ENCODE peak calls at places on chromosomes 4 and X, in eight cellular contexts. One of them, this sample, is unnamed.

GRCh38 chrX:9610774-9611392 is 146.0 kb downstream of the TBL1X start:
- DNase-seq in testis: no peak
- DNase-seq in kidney: no peak
- DNase-seq in CD8-positive, alpha-beta memory T cell: no peak
- DNase-seq in tibial artery: no peak
- DNase-seq in heart right ventricle: no peak
- DNase-seq in ascending aorta: no peak
- DNase-seq in IMR-90: peak; percentile 40
- DNase-seq in this sample: peak; percentile 4

GRCh38 chr4:184897807-184898388 is 72.1 kb upstream of the ACSL1 start:
- DNase-seq in kidney: no peak
- DNase-seq in CD8-positive, alpha-beta memory T cell: no peak
- DNase-seq in ascending aorta: no peak
- DNase-seq in testis: no peak
- DNase-seq in IMR-90: no peak
- DNase-seq in tibial artery: no peak
- DNase-seq in heart right ventricle: no peak
- DNase-seq in this sample: no peak

GRCh38 chr4:7672601-7673000 is 237.9 kb upstream of the PSAPL1 start:
- DNase-seq in CD8-positive, alpha-beta memory T cell: no peak
- DNase-seq in kidney: no peak
- DNase-seq in ascending aorta: no peak
- DNase-seq in testis: no peak
- DNase-seq in heart right ventricle: no peak
- DNase-seq in tibial artery: no peak
- DNase-seq in IMR-90: no peak
- DNase-seq in this sample: no peak

GRCh38 chr4:38860788-38861424 is 4.3 kb upstream of the TLR6 start:
- DNase-seq in testis: peak; percentile 77
- DNase-seq in heart right ventricle: peak; percentile 20
- DNase-seq in CD8-positive, alpha-beta memory T cell: peak; percentile 33
- DNase-seq in kidney: no peak
- DNase-seq in ascending aorta: no peak
- DNase-seq in tibial artery: no peak
- DNase-seq in IMR-90: peak; percentile 26
- DNase-seq in this sample: peak; percentile 90

GRCh38 chr4:99886146-99886545 is 8.1 kb downstream of the LAMTOR3 start:
- DNase-seq in kidney: no peak
- DNase-seq in heart right ventricle: no peak
- DNase-seq in ascending aorta: no peak
- DNase-seq in tibial artery: no peak
- DNase-seq in testis: no peak
- DNase-seq in CD8-positive, alpha-beta memory T cell: no peak
- DNase-seq in IMR-90: peak; percentile 65
- DNase-seq in this sample: no peak

GRCh38 chrX:134847133-134847532 is 143.7 kb upstream of the SMIM10 start:
- DNase-seq in CD8-positive, alpha-beta memory T cell: no peak
- DNase-seq in tibial artery: no peak
- DNase-seq in ascending aorta: no peak
- DNase-seq in kidney: no peak
- DNase-seq in IMR-90: no peak
- DNase-seq in testis: no peak
- DNase-seq in heart right ventricle: no peak
- DNase-seq in this sample: no peak

GRCh38 chr4:7625073-7625472 is 190.3 kb upstream of the PSAPL1 start:
- DNase-seq in heart right ventricle: no peak
- DNase-seq in IMR-90: peak; percentile 49
- DNase-seq in CD8-positive, alpha-beta memory T cell: no peak
- DNase-seq in testis: no peak
- DNase-seq in kidney: peak; percentile 15
- DNase-seq in tibial artery: no peak
- DNase-seq in ascending aorta: no peak
- DNase-seq in this sample: no peak

GRCh38 chr4:73875401-73875800 is 6.2 kb downstream of the CXCL1 start:
- DNase-seq in kidney: no peak
- DNase-seq in CD8-positive, alpha-beta memory T cell: no peak
- DNase-seq in heart right ventricle: no peak
- DNase-seq in IMR-90: no peak
- DNase-seq in testis: no peak
- DNase-seq in ascending aorta: no peak
- DNase-seq in tibial artery: no peak
- DNase-seq in this sample: no peak

GRCh38 chr4:7813674-7814073 is 126.0 kb downstream of the AFAP1 start:
- DNase-seq in CD8-positive, alpha-beta memory T cell: no peak
- DNase-seq in IMR-90: peak; percentile 93
- DNase-seq in kidney: no peak
- DNase-seq in tibial artery: no peak
- DNase-seq in heart right ventricle: no peak
- DNase-seq in ascending aorta: no peak
- DNase-seq in testis: no peak
- DNase-seq in this sample: no peak

DNA sequence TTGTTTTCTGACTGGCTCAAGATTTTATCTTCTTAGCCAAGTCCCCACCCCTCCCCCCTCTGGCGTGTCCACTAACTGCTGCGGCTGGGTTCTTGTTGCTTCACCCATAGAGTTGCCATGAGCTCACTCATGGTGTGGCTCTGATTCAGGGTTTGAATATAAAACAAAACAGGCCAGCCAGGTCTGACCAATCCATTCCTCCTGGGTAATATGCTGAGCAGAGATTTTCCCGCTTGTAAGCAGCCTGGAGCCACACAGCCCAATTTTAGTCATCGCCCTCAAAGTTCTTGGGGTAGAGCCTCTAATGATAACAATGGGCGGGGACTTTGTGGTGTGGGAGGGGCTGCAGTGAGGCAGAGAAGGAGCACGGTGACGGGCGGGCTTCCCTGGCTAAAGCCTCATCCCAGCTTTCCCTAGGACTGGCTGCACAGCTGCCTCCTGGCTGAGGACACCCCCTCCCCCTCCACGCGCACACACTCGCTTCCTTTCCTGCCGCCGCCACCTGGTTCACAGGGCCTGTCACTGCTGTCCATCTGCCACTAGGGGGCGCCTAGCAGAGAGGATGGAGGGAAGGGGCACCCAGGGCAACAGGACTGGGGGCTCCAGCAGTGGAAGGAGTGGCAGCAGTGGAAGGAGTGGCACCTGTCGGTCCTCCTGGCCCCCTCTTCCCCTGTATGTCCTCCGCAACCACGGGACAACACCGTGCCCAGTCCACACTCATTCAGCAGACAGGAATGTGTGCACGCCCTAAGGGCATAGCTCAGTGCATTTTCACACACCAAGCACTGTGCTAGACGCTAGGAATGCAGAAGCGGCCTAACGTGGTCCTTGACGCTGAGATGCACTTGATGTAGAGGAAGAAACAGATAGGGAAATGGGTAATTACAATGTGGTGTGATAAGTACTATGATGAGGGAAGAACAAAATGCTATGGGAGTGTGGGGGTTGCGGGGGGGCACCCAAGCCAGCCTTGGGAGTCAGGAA is 26.8 kb downstream of the PRPS1 start:
- DNase-seq in heart right ventricle: peak; percentile 50
- DNase-seq in ascending aorta: peak; percentile 48
- DNase-seq in IMR-90: peak; percentile 92
- DNase-seq in kidney: peak; percentile 87
- DNase-seq in CD8-positive, alpha-beta memory T cell: peak; percentile 54
- DNase-seq in tibial artery: peak; percentile 77
- DNase-seq in testis: no peak
- DNase-seq in this sample: peak; percentile 32
- H3K4me3 ChIP-seq in heart right ventricle: peak overlapping the region; percentile 18
- H3K4me3 ChIP-seq in ascending aorta: no peak overlapping the region
- H3K4me3 ChIP-seq in IMR-90: no peak overlapping the region
- H3K4me3 ChIP-seq in kidney: peak overlapping the region; percentile 25
- H3K4me3 ChIP-seq in CD8-positive, alpha-beta memory T cell: no peak overlapping the region
- H3K4me3 ChIP-seq in tibial artery: no peak overlapping the region
- H3K4me3 ChIP-seq in testis: no peak overlapping the region
- H3K4me3 ChIP-seq in this sample: no peak overlapping the region

DNA sequence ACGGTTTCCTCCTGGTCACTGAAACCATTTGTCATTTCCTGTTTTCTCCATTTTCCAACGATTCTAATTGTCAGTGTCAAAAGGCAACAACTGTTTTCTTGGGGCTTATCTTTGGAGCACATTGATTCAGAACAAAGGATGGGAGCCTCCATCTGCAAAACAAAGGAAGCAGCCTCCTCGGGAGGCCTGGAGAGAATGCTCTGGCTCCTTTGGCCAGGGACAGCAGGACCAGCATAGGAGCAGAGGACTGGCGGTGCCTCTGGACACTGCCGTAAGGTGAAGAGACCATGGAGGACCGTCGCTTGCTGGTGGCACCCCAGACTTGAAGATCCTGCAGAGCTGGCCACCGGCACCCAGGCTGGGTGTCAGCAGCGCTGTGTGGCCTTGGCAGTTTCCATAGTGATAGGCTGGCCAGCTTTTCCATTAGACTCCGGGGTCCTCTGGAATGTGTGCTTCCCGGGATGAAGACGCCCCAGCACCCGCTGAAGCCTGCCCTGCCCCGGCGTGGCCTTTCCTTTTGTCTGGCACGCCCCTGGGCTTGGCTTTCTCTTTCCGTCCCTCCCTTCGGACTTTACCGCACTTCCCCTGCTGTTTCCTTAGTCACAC is 61.1 kb upstream of the MTM1 start:
- DNase-seq in tibial artery: peak; percentile 71
- DNase-seq in CD8-positive, alpha-beta memory T cell: no peak
- DNase-seq in ascending aorta: no peak
- DNase-seq in heart right ventricle: peak; percentile 19
- DNase-seq in IMR-90: no peak
- DNase-seq in testis: no peak
- DNase-seq in kidney: no peak
- DNase-seq in this sample: no peak
- H3K4me3 ChIP-seq in tibial artery: peak overlapping the region; percentile 43
- H3K4me3 ChIP-seq in CD8-positive, alpha-beta memory T cell: no peak overlapping the region
- H3K4me3 ChIP-seq in ascending aorta: peak overlapping the region; percentile 6
- H3K4me3 ChIP-seq in heart right ventricle: no peak overlapping the region
- H3K4me3 ChIP-seq in IMR-90: no peak overlapping the region
- H3K4me3 ChIP-seq in testis: no peak overlapping the region
- H3K4me3 ChIP-seq in kidney: no peak overlapping the region
- H3K4me3 ChIP-seq in this sample: no peak overlapping the region

GRCh38 chrX:115972717-115973116 is 197.8 kb upstream of the AGTR2 start:
- DNase-seq in kidney: no peak
- DNase-seq in ascending aorta: no peak
- DNase-seq in heart right ventricle: no peak
- DNase-seq in CD8-positive, alpha-beta memory T cell: no peak
- DNase-seq in IMR-90: no peak
- DNase-seq in testis: no peak
- DNase-seq in tibial artery: no peak
- DNase-seq in this sample: no peak

GRCh38 chrX:115970718-115971117 is 199.8 kb upstream of the AGTR2 start:
- DNase-seq in tibial artery: no peak
- DNase-seq in kidney: no peak
- DNase-seq in CD8-positive, alpha-beta memory T cell: no peak
- DNase-seq in IMR-90: no peak
- DNase-seq in testis: no peak
- DNase-seq in heart right ventricle: no peak
- DNase-seq in ascending aorta: no peak
- DNase-seq in this sample: no peak

GRCh38 chrX:115968436-115969252 is 201.9 kb upstream of the AGTR2 start:
- DNase-seq in IMR-90: no peak
- DNase-seq in ascending aorta: no peak
- DNase-seq in heart right ventricle: peak; percentile 52
- DNase-seq in testis: peak; percentile 69
- DNase-seq in tibial artery: no peak
- DNase-seq in CD8-positive, alpha-beta memory T cell: no peak
- DNase-seq in kidney: peak; percentile 74
- DNase-seq in this sample: no peak

GRCh38 chrX:115966920-115967319 is 203.6 kb upstream of the AGTR2 start:
- DNase-seq in heart right ventricle: no peak
- DNase-seq in testis: no peak
- DNase-seq in kidney: no peak
- DNase-seq in ascending aorta: no peak
- DNase-seq in IMR-90: no peak
- DNase-seq in CD8-positive, alpha-beta memory T cell: no peak
- DNase-seq in tibial artery: no peak
- DNase-seq in this sample: no peak
- H3K4me3 ChIP-seq in heart right ventricle: no peak overlapping the region
- H3K4me3 ChIP-seq in testis: no peak overlapping the region
- H3K4me3 ChIP-seq in kidney: no peak overlapping the region
- H3K4me3 ChIP-seq in ascending aorta: no peak overlapping the region
- H3K4me3 ChIP-seq in IMR-90: no peak overlapping the region
- H3K4me3 ChIP-seq in CD8-positive, alpha-beta memory T cell: no peak overlapping the region
- H3K4me3 ChIP-seq in tibial artery: no peak overlapping the region
- H3K4me3 ChIP-seq in this sample: no peak overlapping the region

GRCh38 chr4:143184503-143185252 is at the start of gene USP38:
- DNase-seq in IMR-90: peak; percentile 94
- DNase-seq in kidney: peak; percentile 97
- DNase-seq in heart right ventricle: peak; percentile 92
- DNase-seq in CD8-positive, alpha-beta memory T cell: peak; percentile 84
- DNase-seq in ascending aorta: peak; percentile 66
- DNase-seq in tibial artery: peak; percentile 96
- DNase-seq in testis: peak; percentile 96
- DNase-seq in this sample: peak; percentile 96

GRCh38 chr4:143186202-143186601 is 1.5 kb downstream of the USP38 start:
- DNase-seq in heart right ventricle: no peak
- DNase-seq in IMR-90: peak; percentile 24
- DNase-seq in testis: no peak
- DNase-seq in ascending aorta: no peak
- DNase-seq in CD8-positive, alpha-beta memory T cell: no peak
- DNase-seq in tibial artery: no peak
- DNase-seq in kidney: no peak
- DNase-seq in this sample: no peak

GRCh38 chr4:143185253-143186107 is 763 bp downstream of the USP38 start:
- DNase-seq in ascending aorta: no peak
- DNase-seq in tibial artery: no peak
- DNase-seq in testis: peak; percentile 44
- DNase-seq in CD8-positive, alpha-beta memory T cell: peak; percentile 11
- DNase-seq in kidney: peak; percentile 86
- DNase-seq in heart right ventricle: peak; percentile 13
- DNase-seq in IMR-90: peak; percentile 8
- DNase-seq in this sample: peak; percentile 44

GRCh38 chr4:143186634-143187033 is 1.9 kb downstream of the USP38 start:
- DNase-seq in testis: no peak
- DNase-seq in ascending aorta: no peak
- DNase-seq in CD8-positive, alpha-beta memory T cell: no peak
- DNase-seq in heart right ventricle: no peak
- DNase-seq in tibial artery: no peak
- DNase-seq in kidney: no peak
- DNase-seq in IMR-90: no peak
- DNase-seq in this sample: peak; percentile 15

DNA sequence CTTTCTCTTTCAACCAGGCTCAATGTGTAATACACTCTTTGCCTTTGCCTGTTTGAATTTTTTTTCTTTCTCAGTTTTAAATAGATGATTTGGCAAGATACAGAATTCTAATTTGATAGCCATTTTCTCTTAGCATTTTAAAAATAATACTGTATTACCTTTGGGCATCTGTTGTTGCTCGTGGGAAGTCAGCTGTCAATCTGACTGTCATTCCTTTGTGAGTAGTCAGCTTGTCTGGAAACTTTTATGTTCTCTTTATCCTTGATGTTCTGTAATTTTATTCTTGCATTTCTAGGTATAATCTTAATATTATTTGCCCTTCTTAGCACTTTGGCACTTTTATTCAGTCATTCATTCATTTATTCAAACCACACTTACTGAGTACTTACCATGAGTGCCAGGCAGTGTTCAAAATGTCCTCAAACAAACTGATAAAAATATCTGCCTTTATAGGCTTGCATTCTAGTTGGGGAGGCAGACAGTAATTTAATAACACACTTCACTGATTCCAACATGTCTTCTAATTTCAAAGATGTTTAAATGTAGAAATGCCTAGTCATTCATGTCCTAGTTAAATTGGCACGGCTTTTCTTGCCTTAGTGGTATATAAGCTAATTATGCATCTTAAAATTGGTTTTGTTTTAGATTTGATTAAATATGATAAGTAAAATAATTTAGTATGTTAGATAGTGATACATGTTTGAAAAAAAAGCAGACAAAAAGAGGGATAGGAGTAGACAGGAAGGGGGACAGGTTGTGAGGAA is 3.8 kb downstream of the USP38 start:
- DNase-seq in ascending aorta: no peak
- DNase-seq in IMR-90: no peak
- DNase-seq in tibial artery: no peak
- DNase-seq in CD8-positive, alpha-beta memory T cell: no peak
- DNase-seq in testis: no peak
- DNase-seq in heart right ventricle: no peak
- DNase-seq in kidney: no peak
- DNase-seq in this sample: no peak
- H3K4me3 ChIP-seq in ascending aorta: peak overlapping the region; percentile 80
- H3K4me3 ChIP-seq in IMR-90: no peak overlapping the region
- H3K4me3 ChIP-seq in tibial artery: peak overlapping the region; percentile 87
- H3K4me3 ChIP-seq in CD8-positive, alpha-beta memory T cell: peak overlapping the region; percentile 35
- H3K4me3 ChIP-seq in testis: no peak overlapping the region
- H3K4me3 ChIP-seq in heart right ventricle: peak overlapping the region; percentile 87
- H3K4me3 ChIP-seq in kidney: peak overlapping the region; percentile 94
- H3K4me3 ChIP-seq in this sample: peak overlapping the region; percentile 87

This sample was measured in GM12865.